ENCODE peak calls at places on chromosomes 3 and 15, in seven cellular contexts. I is cardiac muscle cell; P is SJSA1; L is RCC 7860; O is PC-3; U is activated naive CD8-positive, alpha-beta T cell treated with anti-CD3 and anti-CD28 coated beads for 36 hours; Z is cardiac fibroblast. D is an unnamed sample.

GRCh38 chr3:160232014-160232413 is 6.8 kb downstream of the C3orf80 start:
- DNase-seq in U (no peak), O (peak), I (no peak), P (no peak), L (no peak), Z (no peak), D (no peak)

GRCh38 chr3:13301295-13301987 is 118.7 kb downstream of the NUP210 start:
- DNase-seq in I (peak), O (peak), U (no peak), Z (peak), L (peak), P (no peak), D (no peak)

GRCh38 chr3:191415566-191415965 is 45.4 kb upstream of the PYDC2 start:
- DNase-seq in Z (no peak), L (no peak), P (no peak), I (no peak), O (no peak), U (no peak), D (no peak)

GRCh38 chr15:89329329-89330084 is 5.1 kb downstream of the POLG start:
- DNase-seq in I (no peak), Z (no peak), U (no peak), L (no peak), P (no peak), O (no peak), D (peak)

GRCh38 chr3:194755689-194756459 is 70.2 kb downstream of the FAM43A start:
- DNase-seq in O (no peak), P (no peak), Z (no peak), I (no peak), L (no peak), U (no peak), D (no peak)

GRCh38 chr3:86792316-86792715 is 198.6 kb downstream of the VGLL3 start:
- DNase-seq in P (no peak), O (peak), I (peak), Z (peak), U (no peak), L (no peak), D (no peak)

GRCh38 chr3:141523615-141524375 is 37.0 kb downstream of the RASA2 start:
- DNase-seq in L (no peak), I (no peak), U (no peak), O (peak), P (no peak), Z (no peak), D (no peak)

GRCh38 chr15:31740203-31740602 is 290.1 kb upstream of the CHRNA7 start:
- DNase-seq in U (no peak), L (no peak), P (no peak), O (no peak), I (peak), Z (no peak), D (no peak)

GRCh38 chr15:70197945-70198361 is 100.2 kb upstream of the TLE3 start:
- DNase-seq in U (no peak), Z (no peak), I (no peak), P (no peak), L (no peak), O (no peak), D (no peak)

GRCh38 chr15:68983821-68984517 is 30.5 kb upstream of the NOX5 start:
- DNase-seq in I (peak), O (no peak), L (no peak), U (no peak), Z (peak), P (no peak), D (no peak)

GRCh38 chr3:87503901-87504498 is 227.6 kb upstream of the POU1F1 start:
- DNase-seq in P (no peak), U (no peak), O (peak), I (peak), L (peak), Z (peak), D (peak)

GRCh38 chr15:69555080-69555479 is 102.5 kb downstream of the RPLP1 start:
- DNase-seq in Z (no peak), P (no peak), L (no peak), O (no peak), U (no peak), I (no peak), D (no peak)